ENCODE peak calls at places on chromosomes 16 and 17, in five cellular contexts. E is HCT116, K is SJSA1, Q is ascending aorta, F is psoas muscle. J is an unnamed sample.

GRCh38 chr17:57482657-57483056 is 226.3 kb downstream of the MSI2 start:
- DNase-seq in Q (no peak), E (no peak), F (no peak), K (no peak), J (no peak)

GRCh38 chr17:63423963-63424362 is 22.1 kb downstream of the CYB561 start:
- DNase-seq in K (no peak), F (no peak), Q (no peak), E (no peak), J (no peak)

GRCh38 chr16:63907251-63907650 is 1214.6 kb downstream of the CDH11 start:
- DNase-seq in E (no peak), Q (no peak), K (no peak), F (no peak), J (no peak)

GRCh38 chr16:50096791-50097190 is 31.0 kb downstream of the HEATR3 start:
- DNase-seq in E (no peak), Q (no peak), F (no peak), K (no peak), J (no peak)

GRCh38 chr17:71472809-71473789 is 647.7 kb upstream of the SOX9 start:
- DNase-seq in F (no peak), K (no peak), Q (no peak), E (peak; percentile 86), J (peak; percentile 50)

GRCh38 chr17:57567278-57567677 is 177.8 kb downstream of the CCDC182 start:
- DNase-seq in K (no peak), Q (no peak), E (no peak), F (no peak), J (no peak)

GRCh38 chr17:70956731-70957130 is 787.4 kb downstream of the KCNJ2 start:
- DNase-seq in E (no peak), F (no peak), Q (no peak), K (no peak), J (no peak)

GRCh38 chr17:48753794-48754499 is 25.4 kb upstream of the HOXB13 start:
- DNase-seq in K (no peak), Q (no peak), E (no peak), F (no peak), J (no peak)

GRCh38 chr16:52597772-52598483 is 51.0 kb upstream of the TOX3 start:
- DNase-seq in Q (no peak), F (no peak), E (no peak), K (no peak), J (no peak)

GRCh38 chr16:84785843-84786538 is 33.8 kb upstream of the CRISPLD2 start:
- DNase-seq in K (no peak), Q (no peak), F (no peak), E (no peak), J (no peak)

GRCh38 chr17:48123111-48123510 is 15.5 kb downstream of the SNX11 start:
- DNase-seq in K (no peak), E (no peak), Q (no peak), F (no peak), J (no peak)

GRCh38 chr17:21058098-21058893 is 15.5 kb upstream of the USP22 start:
- DNase-seq in E (no peak), Q (no peak), K (no peak), F (no peak), J (no peak)

GRCh38 chr16:800834-801488 is 427 bp upstream of the GNG13 start:
- DNase-seq in Q (no peak), K (no peak), F (no peak), E (no peak), J (no peak)

GRCh38 chr17:44916059-44916780 is 920 bp upstream of the GFAP start:
- DNase-seq in K (no peak), E (no peak), F (no peak), Q (no peak), J (no peak)

GRCh38 chr17:79414063-79414462 is 196.8 kb downstream of the RBFOX3 start:
- DNase-seq in E (no peak), Q (no peak), F (no peak), K (no peak), J (no peak)

GRCh38 chr17:82694647-82695046 is 3.9 kb downstream of the RAB40B start:
- DNase-seq in E (no peak), K (no peak), F (no peak), Q (no peak), J (no peak)

GRCh38 chr17:18217412-18218015 is 7.9 kb upstream of the LLGL1 start:
- DNase-seq in K (peak; percentile 61), Q (peak; percentile 29), F (peak; percentile 89), E (peak; percentile 23), J (no peak)

GRCh38 chr16:49632798-49633189 is 223.1 kb downstream of the ZNF423 start:
- DNase-seq in Q (no peak), E (no peak), K (peak; percentile 32), F (no peak), J (no peak)

GRCh38 chr17:42049834-42050359 is 504 bp downstream of the C17orf113 start:
- DNase-seq in K (no peak), Q (no peak), F (no peak), E (no peak), J (no peak)

GRCh38 chr17:44024271-44024663 is 9.5 kb upstream of the TMEM101 start:
- DNase-seq in E (no peak), Q (no peak), K (no peak), F (peak; percentile 26), J (no peak)

GRCh38 chr17:60098578-60098977 is 19.9 kb upstream of the HEATR6 start:
- DNase-seq in E (no peak), F (no peak), Q (no peak), K (peak; percentile 8), J (no peak)

GRCh38 chr17:73359987-73360410 is 48.2 kb upstream of the CDC42EP4 start:
- DNase-seq in Q (no peak), F (no peak), K (no peak), E (peak; percentile 59), J (no peak)

GRCh38 chr17:56913867-56914640 is at the start of gene TRIM25:
- DNase-seq in K (peak; percentile 94), E (peak; percentile 81), Q (peak; percentile 75), F (peak; percentile 93), J (peak; percentile 46)

GRCh38 chr17:82112181-82112865 is 14.3 kb upstream of the FASN start:
- DNase-seq in Q (no peak), E (no peak), F (no peak), K (no peak), J (no peak)

GRCh38 chr17:16491703-16492612 is at the start of gene LRRC75A:
- DNase-seq in Q (no peak), E (no peak), K (no peak), F (peak; percentile 71), J (no peak)

GRCh38 chr16:71670537-71670936 is 44.6 kb downstream of the MARVELD3 start:
- DNase-seq in E (no peak), K (no peak), F (no peak), Q (no peak), J (no peak)

GRCh38 chr17:68246271-68247028 is 1.4 kb upstream of the AMZ2 start:
- DNase-seq in K (peak; percentile 19), F (no peak), Q (no peak), E (no peak), J (no peak)

GRCh38 chr16:50002190-50002589 is 22.8 kb upstream of the CNEP1R1 start:
- DNase-seq in Q (no peak), K (no peak), F (no peak), E (no peak), J (no peak)

DNA sequence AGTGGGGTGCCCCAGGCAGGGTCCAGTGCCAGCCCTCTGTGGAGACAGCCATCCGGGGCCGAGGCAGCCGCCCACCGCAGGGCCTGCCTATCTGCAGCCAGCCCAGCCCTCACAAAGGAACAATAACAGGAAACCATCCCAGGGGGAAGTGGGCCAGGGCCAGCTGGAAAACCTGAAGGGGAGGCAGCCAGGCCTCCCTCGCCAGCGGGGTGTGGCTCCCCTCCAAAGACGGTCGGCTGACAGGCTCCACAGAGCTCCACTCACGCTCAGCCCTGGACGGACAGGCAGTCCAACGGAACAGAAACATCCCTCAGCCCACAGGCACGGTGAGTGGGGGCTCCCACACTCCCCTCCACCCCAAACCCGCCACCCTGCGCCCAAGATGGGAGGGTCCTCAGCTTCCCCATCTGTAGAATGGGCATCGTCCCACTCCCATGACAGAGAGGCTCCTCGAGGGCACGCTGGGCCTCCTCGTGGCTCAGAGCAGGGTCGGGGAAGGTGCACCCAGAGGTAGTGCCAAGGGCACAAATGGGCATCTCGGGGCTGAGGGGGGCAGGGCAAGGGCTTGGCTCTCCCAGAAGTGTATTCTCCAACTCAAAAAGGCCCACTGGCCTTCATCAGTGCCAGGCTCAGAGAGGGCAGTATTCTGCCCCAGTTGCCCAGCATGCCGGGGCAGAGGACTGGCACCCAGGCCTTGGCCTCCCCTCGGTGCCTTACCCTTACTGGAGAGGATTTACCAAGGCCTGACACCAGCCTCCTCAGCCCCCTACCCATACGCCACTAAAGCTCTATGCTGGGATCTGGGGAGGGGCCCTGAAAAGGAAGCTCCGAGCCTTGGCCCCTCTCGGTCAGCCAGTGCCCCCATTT is at the start of gene CDH5:
- DNase-seq in E (no peak), K (no peak), Q (no peak), F (peak; percentile 89), J (no peak)
- H3K4me3 ChIP-seq in E (no peak within 1 kb of the TSS), K (no peak within 1 kb of the TSS), Q (peak within 1 kb of the TSS; percentile 33), F (peak within 1 kb of the TSS; percentile 64), J (no peak within 1 kb of the TSS)

GRCh38 chr17:38766341-38766740 is 13.8 kb downstream of the PSMB3 start:
- DNase-seq in F (no peak), K (no peak), E (no peak), Q (no peak), J (no peak)

GRCh38 chr17:38761612-38762011 is 9.1 kb downstream of the PSMB3 start:
- DNase-seq in K (no peak), E (peak; percentile 34), Q (no peak), F (no peak), J (no peak)

DNA sequence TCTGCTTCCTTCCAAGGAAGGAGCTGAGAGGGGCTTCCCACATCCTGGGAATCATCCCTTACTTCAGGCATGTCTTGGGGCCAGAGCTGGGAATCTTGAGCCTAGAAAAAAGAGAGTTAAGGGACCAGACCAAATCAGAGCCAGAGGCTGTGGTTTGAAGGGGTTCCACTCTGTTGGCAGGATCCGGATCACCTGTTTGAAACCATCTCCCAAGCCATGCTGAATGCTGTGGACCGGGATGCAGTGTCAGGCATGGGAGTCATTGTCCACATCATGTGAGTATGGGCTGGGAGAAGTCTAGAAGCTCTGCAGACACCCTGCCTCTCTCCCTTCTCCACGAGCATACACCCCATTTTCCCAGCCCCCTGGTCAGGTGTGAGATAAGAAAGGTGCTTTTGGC is 9.7 kb downstream of the PSMB3 start:
- DNase-seq in Q (no peak), E (no peak), K (no peak), F (no peak), J (no peak)
- H3K4me3 ChIP-seq in Q (no peak overlapping the region), E (no peak overlapping the region), K (no peak overlapping the region), F (no peak overlapping the region), J (no peak overlapping the region)

DNA sequence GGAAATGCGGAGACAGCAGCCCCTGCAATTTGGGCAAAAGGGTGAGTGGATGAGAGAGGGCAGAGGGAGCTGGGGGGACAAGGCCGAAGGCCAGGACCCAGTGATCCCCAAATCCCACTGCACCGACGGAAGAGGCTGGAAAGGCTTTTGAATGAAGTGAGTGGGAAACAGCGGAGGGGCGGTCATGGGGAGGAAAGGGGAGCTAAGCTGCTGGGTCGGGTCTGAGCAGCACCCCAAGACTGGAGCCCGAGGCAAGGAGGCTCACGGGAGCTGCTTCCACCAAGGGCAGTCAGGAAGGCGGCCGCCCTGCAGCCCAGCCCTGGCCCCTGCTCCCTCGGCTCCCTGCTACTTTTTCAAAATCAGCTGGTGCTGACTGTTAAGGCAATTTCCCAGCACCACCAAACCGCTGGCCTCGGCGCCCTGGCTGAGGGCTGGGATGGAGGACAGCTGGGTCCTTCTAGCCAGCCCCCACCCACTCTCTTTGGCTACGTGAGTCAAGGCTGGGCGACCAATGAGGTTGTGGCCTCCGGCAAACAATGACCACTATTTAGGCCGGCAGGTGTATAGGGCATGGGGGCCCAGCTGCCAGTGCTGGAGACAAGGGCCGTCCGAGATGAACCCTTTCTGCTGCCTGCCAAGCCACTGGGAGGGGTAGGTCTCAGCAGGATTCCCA is 509 bp downstream of the SERPINF1 start:
- DNase-seq in F (peak; percentile 86), K (no peak), Q (no peak), E (no peak), J (no peak)
- H3K4me3 ChIP-seq in F (peak overlapping the region; percentile 71), K (no peak overlapping the region), Q (peak overlapping the region; percentile 33), E (no peak overlapping the region), J (peak overlapping the region; percentile 56)

GRCh38 chr16:11024333-11025053 is 80.1 kb downstream of the CLEC16A start:
- DNase-seq in E (peak; percentile 45), F (no peak), K (no peak), Q (no peak), J (no peak)
- H3K4me3 ChIP-seq in E (no peak overlapping the region), F (no peak overlapping the region), K (no peak overlapping the region), Q (no peak overlapping the region), J (no peak overlapping the region)